ENCODE peak calls at places on chromosomes 13 and 19, in nine cellular contexts. Q is Peyer's patch, U is transverse colon, O is K562, R is adrenal gland, N is tibial nerve, A is HCT116, G is IMR-90, K is upper lobe of left lung. S is an unnamed sample.

GRCh38 chr19:1512671-1513491 is at the start of gene ADAMTSL5:
- DNase-seq in R (no peak), Q (peak), G (peak), K (peak), O (peak), U (peak), N (no peak), A (no peak), S (peak)

GRCh38 chr13:46341112-46341711 is 45.8 kb downstream of the RUBCNL start:
- DNase-seq in N (no peak), O (no peak), R (no peak), G (peak), U (no peak), A (no peak), Q (no peak), K (no peak), S (no peak)

GRCh38 chr13:104015646-104016396 is 949.6 kb upstream of the SLC10A2 start:
- DNase-seq in G (peak), Q (no peak), U (no peak), A (no peak), N (no peak), R (no peak), K (no peak), O (no peak), S (no peak)

GRCh38 chr13:46592410-46592809 is 39.4 kb downstream of the LRCH1 start:
- DNase-seq in O (no peak), G (no peak), Q (no peak), U (no peak), N (no peak), A (no peak), R (no peak), K (no peak), S (no peak)

GRCh38 chr13:20708216-20708615 is 4.7 kb downstream of the IL17D start:
- DNase-seq in U (no peak), Q (no peak), O (no peak), R (no peak), K (no peak), G (no peak), N (no peak), A (no peak), S (no peak)

GRCh38 chr19:7995756-7996155 is 9.7 kb downstream of the ELAVL1 start:
- DNase-seq in K (no peak), U (no peak), R (no peak), N (no peak), O (no peak), G (no peak), Q (no peak), A (no peak), S (no peak)

GRCh38 chr13:84208251-84208650 is 326.0 kb upstream of the SLITRK1 start:
- DNase-seq in O (no peak), A (no peak), K (no peak), R (no peak), G (no peak), Q (no peak), U (no peak), N (no peak), S (no peak)

GRCh38 chr19:12611361-12611699 is 610 bp downstream of the ZNF791 start:
- DNase-seq in G (peak), K (no peak), R (peak), Q (peak), A (peak), N (peak), O (peak), U (peak), S (peak)

GRCh38 chr13:107842562-107843180 is 372.7 kb downstream of the LIG4 start:
- DNase-seq in R (no peak), G (peak), N (no peak), K (no peak), O (no peak), U (no peak), A (no peak), Q (no peak), S (no peak)

GRCh38 chr13:77810430-77810829 is 108.2 kb downstream of the EDNRB start:
- DNase-seq in O (no peak), U (no peak), R (no peak), N (no peak), Q (no peak), K (no peak), G (peak), A (peak), S (no peak)

GRCh38 chr13:30892966-30893365 is 13.1 kb upstream of the MEDAG start:
- DNase-seq in G (peak), K (peak), Q (no peak), A (peak), R (peak), N (no peak), U (no peak), O (peak), S (no peak)

GRCh38 chr13:77325371-77325941 is 1.4 kb downstream of the MYCBP2 start:
- DNase-seq in G (no peak), U (no peak), Q (no peak), K (no peak), R (no peak), N (no peak), O (no peak), A (no peak), S (no peak)

GRCh38 chr13:30698488-30699005 is 36.8 kb upstream of the ALOX5AP start:
- DNase-seq in Q (no peak), A (no peak), G (no peak), N (no peak), R (no peak), O (no peak), U (no peak), K (peak), S (no peak)

GRCh38 chr13:50543767-50544166 is 299.7 kb downstream of the DLEU7 start:
- DNase-seq in Q (no peak), U (no peak), O (no peak), N (no peak), A (no peak), R (no peak), K (peak), G (peak), S (no peak)

GRCh38 chr19:38255759-38256052 is 468 bp downstream of the PPP1R14A start:
- DNase-seq in K (no peak), Q (no peak), G (no peak), N (no peak), O (no peak), U (no peak), A (no peak), R (no peak), S (no peak)

GRCh38 chr13:42990147-42990990 is 1.7 kb downstream of the EPSTI1 start:
- DNase-seq in K (no peak), G (peak), U (no peak), O (no peak), R (no peak), A (no peak), N (no peak), Q (no peak), S (no peak)

GRCh38 chr13:60152114-60152513 is 11.6 kb downstream of the DIAPH3 start:
- DNase-seq in N (no peak), K (no peak), A (no peak), G (peak), R (no peak), Q (no peak), U (no peak), O (no peak), S (no peak)

GRCh38 chr13:57682128-57682716 is 50.7 kb downstream of the PCDH17 start:
- DNase-seq in A (no peak), O (no peak), R (no peak), U (no peak), Q (no peak), N (no peak), K (no peak), G (no peak), S (no peak)

GRCh38 chr19:16027528-16027927 is 48.8 kb upstream of the TPM4 start:
- DNase-seq in Q (no peak), K (no peak), N (no peak), A (no peak), U (no peak), O (no peak), R (no peak), G (no peak), S (no peak)

GRCh38 chr13:111429064-111429558 is 108.7 kb downstream of the TEX29 start:
- DNase-seq in Q (peak), U (peak), R (peak), K (peak), N (no peak), O (peak), G (peak), A (peak), S (no peak)

GRCh38 chr19:12139309-12139708 is 841 bp downstream of the ZNF20 start:
- DNase-seq in G (peak), K (no peak), A (no peak), O (no peak), Q (no peak), R (no peak), N (no peak), U (no peak), S (no peak)

GRCh38 chr13:99614465-99614885 is 113.2 kb downstream of the TM9SF2 start:
- DNase-seq in U (peak), G (no peak), O (peak), K (no peak), A (no peak), N (no peak), R (no peak), Q (peak), S (peak)

GRCh38 chr13:113098163-113098732 is 7.3 kb upstream of the F7 start:
- DNase-seq in Q (no peak), U (no peak), K (peak), R (no peak), G (peak), O (no peak), N (no peak), A (no peak), S (no peak)

GRCh38 chr19:16372065-16372915 is 47.7 kb downstream of the KLF2 start:
- DNase-seq in U (no peak), A (no peak), Q (no peak), O (no peak), R (no peak), K (no peak), G (no peak), N (no peak), S (no peak)

GRCh38 chr13:38537026-38537425 is 149.9 kb upstream of the FREM2 start:
- DNase-seq in R (no peak), O (no peak), Q (no peak), A (no peak), N (no peak), G (no peak), K (no peak), U (no peak), S (no peak)

GRCh38 chr13:99501952-99502310 is 659 bp downstream of the TM9SF2 start:
- DNase-seq in K (no peak), R (peak), N (no peak), O (no peak), G (peak), Q (peak), A (no peak), U (peak), S (peak)

GRCh38 chr19:53991224-53992113 is at the start of gene CACNG6:
- DNase-seq in G (no peak), R (no peak), Q (no peak), N (no peak), O (no peak), K (no peak), U (no peak), A (no peak), S (peak)

GRCh38 chr13:81795710-81796109 is 1454.8 kb upstream of the SPRY2 start:
- DNase-seq in A (no peak), Q (no peak), N (no peak), G (no peak), O (no peak), R (no peak), U (no peak), K (no peak), S (no peak)

GRCh38 chr19:6576869-6577281 is 14.1 kb downstream of the CD70 start:
- DNase-seq in U (peak), O (no peak), Q (no peak), K (no peak), N (no peak), R (no peak), A (no peak), G (no peak), S (no peak)

GRCh38 chr19:6577410-6578125 is 13.4 kb downstream of the CD70 start:
- DNase-seq in K (no peak), A (no peak), O (peak), U (peak), G (no peak), Q (no peak), N (no peak), R (no peak), S (no peak)

GRCh38 chr19:6586056-6586455 is 4.9 kb downstream of the CD70 start:
- DNase-seq in Q (no peak), N (no peak), A (no peak), G (no peak), R (no peak), K (peak), O (no peak), U (no peak), S (no peak)

GRCh38 chr19:6579450-6580178 is 11.3 kb downstream of the CD70 start:
- DNase-seq in U (no peak), O (no peak), N (no peak), R (no peak), Q (no peak), G (no peak), A (no peak), K (no peak), S (no peak)

DNA sequence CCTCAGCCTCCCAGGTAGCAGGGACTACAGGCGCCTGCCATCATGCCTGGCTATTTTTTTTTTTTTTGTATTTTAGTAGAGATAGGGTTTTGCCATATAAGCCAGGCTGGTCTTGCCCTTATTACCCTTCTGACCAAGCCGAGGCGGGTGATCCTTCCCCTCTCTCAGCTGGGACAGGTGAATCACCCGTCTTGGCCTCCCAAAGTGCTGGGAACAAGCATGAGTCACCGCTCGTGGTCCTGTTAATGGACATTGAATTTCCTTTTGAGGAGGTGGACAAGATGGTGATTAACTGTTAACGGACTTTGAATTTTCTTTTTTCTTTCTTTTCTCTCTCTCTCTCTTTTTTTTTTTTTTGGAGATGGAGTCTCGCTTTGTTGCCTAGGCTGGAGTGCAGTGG is 10.6 kb downstream of the CD70 start:
- DNase-seq in A (peak), G (peak), O (no peak), U (no peak), Q (no peak), N (no peak), K (no peak), R (no peak), S (no peak)
- TF ChIP-seq POLR2A in A (no peak), G (no peak), O (no peak), U (no peak), Q (no peak), N (no peak), K (no peak), R (no peak), S (no peak)

GRCh38 chr13:29679357-29680050 is 84.0 kb upstream of the SLC7A1 start:
- DNase-seq in O (no peak), K (no peak), Q (peak), G (no peak), N (no peak), A (no peak), R (peak), U (peak), S (peak)

GRCh38 chr13:29676535-29676934 is 81.0 kb upstream of the SLC7A1 start:
- DNase-seq in O (no peak), K (no peak), A (no peak), N (no peak), G (peak), R (no peak), U (no peak), Q (no peak), S (no peak)

GRCh38 chr13:29676941-29677452 is 81.5 kb upstream of the SLC7A1 start:
- DNase-seq in A (no peak), R (no peak), G (peak), O (no peak), Q (peak), K (peak), N (no peak), U (peak), S (no peak)

GRCh38 chr13:29674532-29674931 is 79.0 kb upstream of the SLC7A1 start:
- DNase-seq in Q (no peak), U (no peak), A (no peak), R (no peak), O (no peak), N (no peak), G (peak), K (no peak), S (no peak)

GRCh38 chr13:29677627-29678026 is 82.1 kb upstream of the SLC7A1 start:
- DNase-seq in O (no peak), A (no peak), G (no peak), Q (no peak), R (no peak), N (no peak), U (no peak), K (no peak), S (no peak)
- H3K4me3 ChIP-seq in O (no peak), A (no peak), G (no peak), Q (no peak), R (no peak), N (no peak), U (no peak), K (no peak), S (no peak)

GRCh38 chr13:23433171-23434153 is at the start of gene SACS:
- DNase-seq in G (peak), Q (no peak), N (no peak), R (no peak), U (no peak), K (peak), A (no peak), O (no peak), S (no peak)
- H3K27ac ChIP-seq in G (peak), Q (no peak), N (no peak), R (no peak), U (peak), K (no peak), A (no peak), O (no peak), S (no peak)

DNA sequence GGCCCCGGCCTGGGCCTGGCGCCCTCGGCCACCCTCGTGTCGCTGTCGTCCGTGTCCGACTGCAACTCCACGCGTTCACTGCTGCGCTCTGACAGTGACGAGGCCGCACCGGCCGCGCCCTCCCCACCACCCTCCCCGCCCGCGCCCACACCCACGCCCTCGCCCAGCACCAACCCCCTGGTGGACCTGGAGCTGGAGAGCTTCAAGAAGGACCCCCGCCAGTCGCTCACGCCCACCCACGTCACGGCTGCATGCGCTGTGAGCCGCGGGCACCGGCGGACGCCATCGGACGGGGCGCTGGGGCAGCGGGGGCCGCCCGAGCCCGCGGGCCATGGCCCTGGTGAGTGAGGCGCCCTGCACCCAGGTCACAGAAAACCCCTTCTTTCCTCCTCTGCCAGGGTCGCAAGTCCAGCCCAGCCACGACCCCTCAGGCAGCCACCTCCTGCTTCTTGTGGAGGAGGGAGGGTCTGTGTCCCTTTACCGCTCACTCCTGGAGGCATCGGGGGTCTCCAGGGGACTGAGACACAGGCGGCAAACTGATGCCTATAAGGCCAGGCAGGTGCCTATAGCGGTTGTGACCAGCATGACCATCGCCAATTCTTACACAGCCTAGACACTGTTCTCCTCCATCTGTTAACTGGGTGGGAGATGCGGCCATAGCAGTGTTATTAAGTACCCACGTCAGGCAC is 4.2 kb downstream of the TTC9B start:
- DNase-seq in K (peak), O (no peak), N (no peak), U (no peak), G (no peak), Q (no peak), R (no peak), A (no peak), S (no peak)
- TF ChIP-seq POLR2A in K (no peak), O (no peak), N (no peak), U (no peak), G (no peak), Q (no peak), R (no peak), A (no peak), S (no peak)

GRCh38 chr19:3396881-3397265 is 30.5 kb downstream of the NFIC start:
- DNase-seq in A (no peak), R (no peak), Q (no peak), G (no peak), N (no peak), K (no peak), O (no peak), U (no peak), S (no peak)
- H3K4me3 ChIP-seq in A (peak), R (no peak), Q (no peak), G (no peak), N (no peak), K (peak), O (no peak), U (no peak), S (no peak)

S was measured in right lobe of liver.